ENCODE peak calls at places on chromosomes 1 and 21, in five cellular contexts. One of them, this sample, is unnamed.

GRCh38 chr1:56200446-56200845 is 378.9 kb downstream of the PLPP3 start:
- DNase-seq in Peyer's patch: no peak
- DNase-seq in colonic mucosa: no peak
- DNase-seq in pancreas: no peak
- DNase-seq in kidney: no peak
- DNase-seq in this sample: peak; percentile 21

GRCh38 chr1:167467126-167467725 is 51.1 kb downstream of the CD247 start:
- DNase-seq in Peyer's patch: no peak
- DNase-seq in pancreas: no peak
- DNase-seq in colonic mucosa: no peak
- DNase-seq in kidney: no peak
- DNase-seq in this sample: no peak

GRCh38 chr21:40404319-40404906 is 442.5 kb downstream of the DSCAM start:
- DNase-seq in pancreas: no peak
- DNase-seq in kidney: no peak
- DNase-seq in colonic mucosa: no peak
- DNase-seq in Peyer's patch: no peak
- DNase-seq in this sample: no peak

GRCh38 chr1:90723561-90724108 is 6.5 kb upstream of the BARHL2 start:
- DNase-seq in kidney: no peak
- DNase-seq in pancreas: no peak
- DNase-seq in colonic mucosa: no peak
- DNase-seq in Peyer's patch: no peak
- DNase-seq in this sample: no peak

GRCh38 chr1:157135646-157136045 is 2.5 kb downstream of the ETV3 start:
- DNase-seq in kidney: no peak
- DNase-seq in pancreas: no peak
- DNase-seq in colonic mucosa: no peak
- DNase-seq in Peyer's patch: no peak
- DNase-seq in this sample: no peak

GRCh38 chr1:15820478-15820877 is 13.0 kb upstream of the UQCRHL start:
- DNase-seq in colonic mucosa: no peak
- DNase-seq in kidney: no peak
- DNase-seq in Peyer's patch: no peak
- DNase-seq in pancreas: no peak
- DNase-seq in this sample: no peak

GRCh38 chr1:95657248-95657647 is 423.2 kb downstream of the RWDD3 start:
- DNase-seq in Peyer's patch: no peak
- DNase-seq in kidney: no peak
- DNase-seq in pancreas: no peak
- DNase-seq in colonic mucosa: no peak
- DNase-seq in this sample: no peak

GRCh38 chr1:234963180-234963903 is 165.3 kb downstream of the TOMM20 start:
- DNase-seq in Peyer's patch: peak; percentile 74
- DNase-seq in kidney: peak; percentile 94
- DNase-seq in pancreas: no peak
- DNase-seq in colonic mucosa: peak; percentile 91
- DNase-seq in this sample: no peak

GRCh38 chr1:170017478-170017877 is 57.0 kb downstream of the KIFAP3 start:
- DNase-seq in colonic mucosa: no peak
- DNase-seq in Peyer's patch: no peak
- DNase-seq in kidney: no peak
- DNase-seq in pancreas: no peak
- DNase-seq in this sample: no peak

GRCh38 chr1:22487781-22488180 is 36.1 kb downstream of the ZBTB40 start:
- DNase-seq in colonic mucosa: no peak
- DNase-seq in pancreas: no peak
- DNase-seq in Peyer's patch: no peak
- DNase-seq in kidney: no peak
- DNase-seq in this sample: no peak

GRCh38 chr1:169100208-169100882 is 6.1 kb upstream of the ATP1B1 start:
- DNase-seq in Peyer's patch: no peak
- DNase-seq in kidney: no peak
- DNase-seq in pancreas: no peak
- DNase-seq in colonic mucosa: no peak
- DNase-seq in this sample: no peak

GRCh38 chr1:194487172-194487571 is 1300.8 kb upstream of the B3GALT2 start:
- DNase-seq in colonic mucosa: no peak
- DNase-seq in pancreas: no peak
- DNase-seq in Peyer's patch: no peak
- DNase-seq in kidney: no peak
- DNase-seq in this sample: no peak

GRCh38 chr21:45918835-45919467 is 62.6 kb upstream of the COL6A1 start:
- DNase-seq in Peyer's patch: no peak
- DNase-seq in kidney: peak; percentile 41
- DNase-seq in pancreas: no peak
- DNase-seq in colonic mucosa: no peak
- DNase-seq in this sample: no peak

GRCh38 chr1:206766251-206766856 is 4.2 kb upstream of the IL19 start:
- DNase-seq in pancreas: no peak
- DNase-seq in kidney: peak; percentile 75
- DNase-seq in colonic mucosa: peak; percentile 45
- DNase-seq in Peyer's patch: no peak
- DNase-seq in this sample: no peak

GRCh38 chr1:107016376-107016978 is 40.0 kb upstream of the PRMT6 start:
- DNase-seq in pancreas: no peak
- DNase-seq in kidney: no peak
- DNase-seq in Peyer's patch: no peak
- DNase-seq in colonic mucosa: no peak
- DNase-seq in this sample: no peak

GRCh38 chr1:21547876-21548275 is 38.7 kb downstream of the ALPL start:
- DNase-seq in pancreas: no peak
- DNase-seq in kidney: no peak
- DNase-seq in colonic mucosa: no peak
- DNase-seq in Peyer's patch: no peak
- DNase-seq in this sample: no peak

GRCh38 chr1:245201827-245202226 is 47.0 kb downstream of the KIF26B start:
- DNase-seq in Peyer's patch: no peak
- DNase-seq in pancreas: no peak
- DNase-seq in kidney: no peak
- DNase-seq in colonic mucosa: no peak
- DNase-seq in this sample: no peak

GRCh38 chr1:36675106-36675505 is 192.4 kb upstream of the CSF3R start:
- DNase-seq in pancreas: no peak
- DNase-seq in kidney: no peak
- DNase-seq in colonic mucosa: no peak
- DNase-seq in Peyer's patch: no peak
- DNase-seq in this sample: no peak

GRCh38 chr1:26996024-26996423 is 2.5 kb downstream of the TRNP1 start:
- DNase-seq in pancreas: no peak
- DNase-seq in colonic mucosa: no peak
- DNase-seq in kidney: no peak
- DNase-seq in Peyer's patch: no peak
- DNase-seq in this sample: no peak

GRCh38 chr1:19846338-19846737 is 31.3 kb upstream of the RNF186 start:
- DNase-seq in pancreas: no peak
- DNase-seq in Peyer's patch: no peak
- DNase-seq in colonic mucosa: peak; percentile 47
- DNase-seq in kidney: no peak
- DNase-seq in this sample: no peak

GRCh38 chr1:112688781-112689193 is 14.3 kb downstream of the MOV10 start:
- DNase-seq in Peyer's patch: no peak
- DNase-seq in kidney: peak; percentile 67
- DNase-seq in colonic mucosa: no peak
- DNase-seq in pancreas: no peak
- DNase-seq in this sample: no peak

GRCh38 chr1:43668956-43669355 is 19.0 kb downstream of the KDM4A start:
- DNase-seq in pancreas: no peak
- DNase-seq in colonic mucosa: no peak
- DNase-seq in Peyer's patch: no peak
- DNase-seq in kidney: no peak
- DNase-seq in this sample: no peak

GRCh38 chr1:98143403-98143802 is 222.6 kb upstream of the DPYD start:
- DNase-seq in Peyer's patch: no peak
- DNase-seq in kidney: no peak
- DNase-seq in colonic mucosa: no peak
- DNase-seq in pancreas: no peak
- DNase-seq in this sample: no peak

GRCh38 chr1:174815036-174815435 is 184.7 kb upstream of the CACYBP start:
- DNase-seq in pancreas: no peak
- DNase-seq in Peyer's patch: no peak
- DNase-seq in colonic mucosa: no peak
- DNase-seq in kidney: no peak
- DNase-seq in this sample: no peak

GRCh38 chr1:150976401-150976821 is 1.8 kb upstream of the CERS2 start:
- DNase-seq in colonic mucosa: no peak
- DNase-seq in kidney: no peak
- DNase-seq in pancreas: no peak
- DNase-seq in Peyer's patch: peak; percentile 44
- DNase-seq in this sample: no peak

GRCh38 chr1:228306275-228307217 is 98.7 kb downstream of the OBSCN start:
- DNase-seq in colonic mucosa: no peak
- DNase-seq in kidney: no peak
- DNase-seq in Peyer's patch: peak; percentile 43
- DNase-seq in pancreas: no peak
- DNase-seq in this sample: no peak

DNA sequence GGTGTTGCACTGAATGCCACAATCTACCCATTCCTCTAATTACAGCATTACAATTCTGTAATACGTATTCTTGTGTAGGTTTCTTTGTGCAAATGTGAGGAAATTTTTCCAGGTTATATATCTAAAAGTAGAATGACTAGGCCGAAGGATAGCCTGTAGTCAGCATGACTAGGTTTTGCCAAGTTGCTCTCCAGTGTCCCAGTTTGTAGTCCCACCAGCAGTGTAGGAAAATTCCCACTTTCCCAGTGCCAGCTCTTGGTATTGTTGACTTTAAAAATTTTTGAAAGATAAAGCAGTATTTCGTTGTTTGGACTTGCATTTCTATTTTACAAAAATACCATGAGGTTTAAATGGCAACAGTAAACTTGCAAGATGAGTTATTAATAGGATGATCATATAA is 3.0 kb downstream of the PARK7 start:
- DNase-seq in kidney: no peak
- DNase-seq in Peyer's patch: no peak
- DNase-seq in pancreas: no peak
- DNase-seq in colonic mucosa: no peak
- DNase-seq in this sample: no peak
- H3K4me3 ChIP-seq in kidney: no peak overlapping the region
- H3K4me3 ChIP-seq in Peyer's patch: no peak overlapping the region
- H3K4me3 ChIP-seq in pancreas: no peak overlapping the region
- H3K4me3 ChIP-seq in colonic mucosa: no peak overlapping the region
- H3K4me3 ChIP-seq in this sample: no peak overlapping the region

GRCh38 chr1:9352364-9353140 is 59.9 kb downstream of the SPSB1 start:
- DNase-seq in Peyer's patch: no peak
- DNase-seq in colonic mucosa: no peak
- DNase-seq in kidney: no peak
- DNase-seq in pancreas: no peak
- DNase-seq in this sample: no peak

GRCh38 chr1:9349331-9349851 is 56.7 kb downstream of the SPSB1 start:
- DNase-seq in pancreas: no peak
- DNase-seq in kidney: no peak
- DNase-seq in Peyer's patch: no peak
- DNase-seq in colonic mucosa: no peak
- DNase-seq in this sample: no peak

GRCh38 chr1:9350011-9350907 is 57.6 kb downstream of the SPSB1 start:
- DNase-seq in Peyer's patch: no peak
- DNase-seq in kidney: no peak
- DNase-seq in colonic mucosa: peak; percentile 29
- DNase-seq in pancreas: no peak
- DNase-seq in this sample: no peak

GRCh38 chr1:9351654-9352271 is 59.1 kb downstream of the SPSB1 start:
- DNase-seq in pancreas: no peak
- DNase-seq in colonic mucosa: no peak
- DNase-seq in Peyer's patch: no peak
- DNase-seq in kidney: no peak
- DNase-seq in this sample: no peak

DNA sequence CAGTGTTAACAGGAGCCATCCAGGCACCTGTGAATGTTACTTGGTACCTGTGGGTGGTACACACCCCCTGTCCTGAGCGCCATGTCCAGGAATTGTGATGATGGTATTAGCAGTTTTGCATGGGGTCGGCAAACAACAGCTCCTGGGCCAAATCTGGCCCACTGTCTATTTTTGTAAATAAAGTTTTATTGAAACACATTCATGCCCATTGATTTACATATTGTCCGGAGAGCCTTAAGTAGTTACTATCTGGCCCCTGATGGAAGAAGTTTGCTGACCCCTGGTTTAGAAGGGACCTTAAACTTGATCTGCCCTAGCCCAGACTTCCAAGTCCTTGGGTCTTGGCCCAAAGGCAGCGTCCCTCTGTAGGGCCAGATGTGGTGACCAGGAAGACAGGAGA is 58.3 kb downstream of the SPSB1 start:
- DNase-seq in Peyer's patch: no peak
- DNase-seq in colonic mucosa: no peak
- DNase-seq in pancreas: no peak
- DNase-seq in kidney: no peak
- DNase-seq in this sample: no peak
- H3K4me1 ChIP-seq in Peyer's patch: no peaks in the 10 kb centered on the region
- H3K4me1 ChIP-seq in colonic mucosa: no peaks in the 10 kb centered on the region
- H3K4me1 ChIP-seq in pancreas: peaks cover 11% of the 10 kb centered on the region
- H3K4me1 ChIP-seq in kidney: peaks cover 7% of the 10 kb centered on the region
- H3K4me1 ChIP-seq in this sample: no peaks in the 10 kb centered on the region

GRCh38 chr1:63772876-63773275 is 941 bp upstream of the ROR1 start:
- DNase-seq in Peyer's patch: no peak
- DNase-seq in pancreas: no peak
- DNase-seq in colonic mucosa: no peak
- DNase-seq in kidney: no peak
- DNase-seq in this sample: no peak
- H3K4me3 ChIP-seq in Peyer's patch: no peak overlapping the region
- H3K4me3 ChIP-seq in pancreas: no peak overlapping the region
- H3K4me3 ChIP-seq in colonic mucosa: no peak overlapping the region
- H3K4me3 ChIP-seq in kidney: no peak overlapping the region
- H3K4me3 ChIP-seq in this sample: no peak overlapping the region

GRCh38 chr1:225769687-225770086 is 7.9 kb upstream of the SRP9 start:
- DNase-seq in pancreas: no peak
- DNase-seq in Peyer's patch: no peak
- DNase-seq in kidney: no peak
- DNase-seq in colonic mucosa: no peak
- DNase-seq in this sample: no peak

GRCh38 chr1:225770586-225771248 is 6.9 kb upstream of the SRP9 start:
- DNase-seq in colonic mucosa: no peak
- DNase-seq in kidney: no peak
- DNase-seq in Peyer's patch: no peak
- DNase-seq in pancreas: no peak
- DNase-seq in this sample: no peak

GRCh38 chr1:225767591-225768540 is 9.8 kb upstream of the SRP9 start:
- DNase-seq in kidney: peak; percentile 93
- DNase-seq in pancreas: peak; percentile 80
- DNase-seq in colonic mucosa: peak; percentile 69
- DNase-seq in Peyer's patch: peak; percentile 56
- DNase-seq in this sample: peak; percentile 52

GRCh38 chr1:225766967-225767413 is 10.6 kb upstream of the SRP9 start:
- DNase-seq in colonic mucosa: peak; percentile 40
- DNase-seq in pancreas: no peak
- DNase-seq in Peyer's patch: no peak
- DNase-seq in kidney: no peak
- DNase-seq in this sample: peak; percentile 82

GRCh38 chr1:225768662-225769426 is 8.8 kb upstream of the SRP9 start:
- DNase-seq in colonic mucosa: no peak
- DNase-seq in Peyer's patch: no peak
- DNase-seq in pancreas: no peak
- DNase-seq in kidney: no peak
- DNase-seq in this sample: no peak
- H3K4me1 ChIP-seq in colonic mucosa: no peaks in the 10 kb centered on the region
- H3K4me1 ChIP-seq in Peyer's patch: no peaks in the 10 kb centered on the region
- H3K4me1 ChIP-seq in pancreas: peaks cover 43% of the 10 kb centered on the region
- H3K4me1 ChIP-seq in kidney: peaks cover 27% of the 10 kb centered on the region
- H3K4me1 ChIP-seq in this sample: peaks cover 42% of the 10 kb centered on the region

This sample was measured in BE2C.